ENCODE peak calls at places on chromosomes 5 and 9, in six cellular contexts. One of them, this sample, is unnamed. For H3K9me3 and H3K27me3, the result is how much of the 10 kb centered on the place peaks cover.

GRCh38 chr9:108469654-108470053 is 386.1 kb downstream of the ACTL7B start:
- DNase-seq in fibroblast of lung: peak
- DNase-seq in GM23248: peak
- DNase-seq in Caco-2: no peak
- DNase-seq in psoas muscle: no peak
- DNase-seq in suprapubic skin: no peak
- DNase-seq in this sample: peak

GRCh38 chr9:137270929-137271695 is 6.4 kb upstream of the TOR4A start:
- DNase-seq in GM23248: no peak
- DNase-seq in fibroblast of lung: no peak
- DNase-seq in suprapubic skin: no peak
- DNase-seq in psoas muscle: no peak
- DNase-seq in Caco-2: no peak
- DNase-seq in this sample: no peak

GRCh38 chr9:33785914-33786313 is 9.4 kb upstream of the PRSS3 start:
- DNase-seq in GM23248: peak
- DNase-seq in psoas muscle: no peak
- DNase-seq in suprapubic skin: no peak
- DNase-seq in Caco-2: no peak
- DNase-seq in fibroblast of lung: no peak
- DNase-seq in this sample: no peak

GRCh38 chr9:12776775-12777055 is 1.9 kb downstream of the LURAP1L start:
- DNase-seq in suprapubic skin: no peak
- DNase-seq in psoas muscle: no peak
- DNase-seq in Caco-2: no peak
- DNase-seq in fibroblast of lung: peak
- DNase-seq in GM23248: peak
- DNase-seq in this sample: no peak

GRCh38 chr5:107669543-107670027 is 1.2 kb downstream of the EFNA5 start:
- DNase-seq in GM23248: peak
- DNase-seq in fibroblast of lung: peak
- DNase-seq in psoas muscle: peak
- DNase-seq in suprapubic skin: peak
- DNase-seq in Caco-2: no peak
- DNase-seq in this sample: peak

GRCh38 chr9:124767830-124768229 is 3.3 kb downstream of the NR6A1 start:
- DNase-seq in GM23248: no peak
- DNase-seq in suprapubic skin: no peak
- DNase-seq in psoas muscle: no peak
- DNase-seq in fibroblast of lung: no peak
- DNase-seq in Caco-2: no peak
- DNase-seq in this sample: no peak

GRCh38 chr5:96794757-96795156 is 13.0 kb downstream of the ERAP1 start:
- DNase-seq in Caco-2: no peak
- DNase-seq in fibroblast of lung: no peak
- DNase-seq in suprapubic skin: no peak
- DNase-seq in GM23248: no peak
- DNase-seq in psoas muscle: no peak
- DNase-seq in this sample: no peak

GRCh38 chr9:110769667-110770066 is 101.1 kb downstream of the MUSK start:
- DNase-seq in fibroblast of lung: peak
- DNase-seq in GM23248: peak
- DNase-seq in psoas muscle: no peak
- DNase-seq in suprapubic skin: no peak
- DNase-seq in Caco-2: no peak
- DNase-seq in this sample: no peak

GRCh38 chr9:72292874-72293607 is 72.0 kb downstream of the ZFAND5 start:
- DNase-seq in suprapubic skin: no peak
- DNase-seq in GM23248: peak
- DNase-seq in Caco-2: no peak
- DNase-seq in psoas muscle: no peak
- DNase-seq in fibroblast of lung: peak
- DNase-seq in this sample: no peak

GRCh38 chr5:159022178-159022556 is 77.5 kb downstream of the EBF1 start:
- DNase-seq in psoas muscle: peak
- DNase-seq in suprapubic skin: peak
- DNase-seq in GM23248: peak
- DNase-seq in fibroblast of lung: peak
- DNase-seq in Caco-2: no peak
- DNase-seq in this sample: peak

GRCh38 chr5:41747291-41747690 is 122.9 kb downstream of the OXCT1 start:
- DNase-seq in psoas muscle: no peak
- DNase-seq in Caco-2: no peak
- DNase-seq in GM23248: peak
- DNase-seq in suprapubic skin: no peak
- DNase-seq in fibroblast of lung: peak
- DNase-seq in this sample: no peak

GRCh38 chr5:66645039-66645438 is 48.8 kb downstream of the MAST4 start:
- DNase-seq in psoas muscle: no peak
- DNase-seq in GM23248: peak
- DNase-seq in fibroblast of lung: no peak
- DNase-seq in Caco-2: no peak
- DNase-seq in suprapubic skin: no peak
- DNase-seq in this sample: no peak

GRCh38 chr9:4106744-4107143 is 193.1 kb downstream of the GLIS3 start:
- DNase-seq in Caco-2: no peak
- DNase-seq in GM23248: peak
- DNase-seq in suprapubic skin: no peak
- DNase-seq in fibroblast of lung: peak
- DNase-seq in psoas muscle: no peak
- DNase-seq in this sample: no peak

GRCh38 chr5:124605516-124605915 is 140.9 kb downstream of the ZNF608 start:
- DNase-seq in fibroblast of lung: no peak
- DNase-seq in psoas muscle: peak
- DNase-seq in Caco-2: no peak
- DNase-seq in suprapubic skin: no peak
- DNase-seq in GM23248: peak
- DNase-seq in this sample: no peak

GRCh38 chr9:89475891-89476440 is 21.9 kb downstream of the SEMA4D start:
- DNase-seq in fibroblast of lung: no peak
- DNase-seq in psoas muscle: no peak
- DNase-seq in Caco-2: no peak
- DNase-seq in GM23248: no peak
- DNase-seq in suprapubic skin: peak
- DNase-seq in this sample: no peak

GRCh38 chr5:65244031-65244430 is 237.7 kb downstream of the ADAMTS6 start:
- DNase-seq in GM23248: no peak
- DNase-seq in psoas muscle: no peak
- DNase-seq in fibroblast of lung: no peak
- DNase-seq in suprapubic skin: no peak
- DNase-seq in Caco-2: no peak
- DNase-seq in this sample: no peak

GRCh38 chr5:77629553-77630245 is 8.8 kb downstream of the OTP start:
- DNase-seq in fibroblast of lung: no peak
- DNase-seq in suprapubic skin: no peak
- DNase-seq in psoas muscle: no peak
- DNase-seq in Caco-2: no peak
- DNase-seq in GM23248: peak
- DNase-seq in this sample: no peak

GRCh38 chr5:177409043-177409801 is at the start of gene F12:
- DNase-seq in GM23248: no peak
- DNase-seq in psoas muscle: no peak
- DNase-seq in Caco-2: no peak
- DNase-seq in fibroblast of lung: no peak
- DNase-seq in suprapubic skin: no peak
- DNase-seq in this sample: no peak

DNA sequence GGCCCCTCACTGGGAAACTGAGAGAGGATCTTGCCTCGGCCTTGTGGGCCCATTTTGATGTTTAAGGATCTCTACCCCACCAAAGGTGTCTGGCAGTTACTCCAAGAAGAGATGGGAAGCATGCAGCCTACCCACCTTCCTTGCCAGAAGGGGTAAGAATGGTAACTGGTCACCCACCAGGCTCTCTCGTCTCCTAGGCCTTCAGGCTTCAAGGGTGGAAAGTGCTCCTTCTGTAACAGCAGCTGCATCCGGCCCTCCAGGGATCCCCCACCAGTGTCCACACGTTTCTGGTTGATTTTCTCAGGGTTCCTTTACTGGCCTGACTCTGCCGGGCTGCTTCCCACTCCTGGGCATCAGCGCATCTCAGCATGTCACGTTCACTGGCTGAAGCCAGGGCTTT is 204.4 kb upstream of the IRX1 start:
- DNase-seq in fibroblast of lung: no peak
- DNase-seq in psoas muscle: no peak
- DNase-seq in Caco-2: no peak
- DNase-seq in suprapubic skin: no peak
- DNase-seq in GM23248: no peak
- DNase-seq in this sample: no peak
- H3K9me3 ChIP-seq in fibroblast of lung: under half
- H3K9me3 ChIP-seq in psoas muscle: under half
- H3K9me3 ChIP-seq in Caco-2: under half
- H3K9me3 ChIP-seq in suprapubic skin: under half
- H3K9me3 ChIP-seq in GM23248: under half
- H3K9me3 ChIP-seq in this sample: under half

GRCh38 chr5:148837383-148837782 is 11.0 kb downstream of the ADRB2 start:
- DNase-seq in GM23248: no peak
- DNase-seq in Caco-2: no peak
- DNase-seq in fibroblast of lung: no peak
- DNase-seq in suprapubic skin: no peak
- DNase-seq in psoas muscle: no peak
- DNase-seq in this sample: no peak
- H3K27me3 ChIP-seq in GM23248: under half
- H3K27me3 ChIP-seq in Caco-2: under half
- H3K27me3 ChIP-seq in fibroblast of lung: under half
- H3K27me3 ChIP-seq in suprapubic skin: under half
- H3K27me3 ChIP-seq in psoas muscle: under half
- H3K27me3 ChIP-seq in this sample: under half

GRCh38 chr9:129481424-129481823 is 139.5 kb downstream of the C9orf50 start:
- DNase-seq in GM23248: peak
- DNase-seq in psoas muscle: no peak
- DNase-seq in fibroblast of lung: no peak
- DNase-seq in Caco-2: no peak
- DNase-seq in suprapubic skin: no peak
- DNase-seq in this sample: no peak

GRCh38 chr9:129480705-129481104 is 140.2 kb downstream of the C9orf50 start:
- DNase-seq in Caco-2: no peak
- DNase-seq in suprapubic skin: no peak
- DNase-seq in psoas muscle: no peak
- DNase-seq in GM23248: no peak
- DNase-seq in fibroblast of lung: no peak
- DNase-seq in this sample: no peak

GRCh38 chr9:129482521-129483466 is 138.1 kb downstream of the C9orf50 start:
- DNase-seq in suprapubic skin: peak
- DNase-seq in Caco-2: peak
- DNase-seq in psoas muscle: peak
- DNase-seq in fibroblast of lung: peak
- DNase-seq in GM23248: peak
- DNase-seq in this sample: peak

GRCh38 chr9:129483467-129484324 is 137.2 kb downstream of the C9orf50 start:
- DNase-seq in Caco-2: peak
- DNase-seq in GM23248: peak
- DNase-seq in psoas muscle: peak
- DNase-seq in fibroblast of lung: peak
- DNase-seq in suprapubic skin: peak
- DNase-seq in this sample: peak

DNA sequence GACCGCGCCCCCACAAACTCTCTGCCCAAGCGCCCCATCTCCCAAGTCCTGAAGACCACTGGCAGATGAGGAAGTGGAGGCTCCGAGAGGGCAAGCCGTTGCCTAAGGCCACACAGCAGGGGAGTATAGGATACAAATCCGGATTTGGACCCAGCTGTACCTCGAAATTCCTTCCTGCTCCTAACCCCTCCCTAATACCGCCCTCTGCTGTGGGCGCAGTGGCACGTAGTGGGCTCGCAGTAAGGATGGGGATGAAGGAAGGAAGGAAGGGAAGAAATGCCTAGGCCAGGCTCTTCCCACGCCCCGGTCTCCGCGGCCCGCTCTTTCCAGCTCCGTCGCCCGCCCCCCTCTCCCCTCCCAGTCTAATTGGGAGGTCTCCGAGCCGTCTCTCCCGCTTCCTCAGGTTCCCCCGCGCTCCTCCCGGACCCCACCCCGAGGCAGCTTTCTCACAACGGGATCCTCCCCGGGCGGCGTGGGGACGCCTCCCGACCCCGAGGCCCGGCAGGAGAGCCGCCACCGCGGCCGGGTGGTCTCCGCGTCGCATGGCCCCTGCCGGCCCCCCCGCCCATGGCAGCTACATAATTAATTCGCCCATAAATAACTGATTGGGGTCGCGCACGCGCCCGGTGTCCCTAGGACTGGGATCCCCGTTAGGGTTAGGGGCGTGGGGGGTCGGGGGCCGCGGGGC is 138.9 kb downstream of the C9orf50 start:
- DNase-seq in psoas muscle: no peak
- DNase-seq in fibroblast of lung: no peak
- DNase-seq in Caco-2: no peak
- DNase-seq in GM23248: peak
- DNase-seq in suprapubic skin: no peak
- DNase-seq in this sample: peak
- H3K4me3 ChIP-seq in psoas muscle: peak
- H3K4me3 ChIP-seq in fibroblast of lung: peak
- H3K4me3 ChIP-seq in Caco-2: peak
- H3K4me3 ChIP-seq in GM23248: peak
- H3K4me3 ChIP-seq in suprapubic skin: peak
- H3K4me3 ChIP-seq in this sample: peak

GRCh38 chr5:33105521-33105941 is 335.2 kb upstream of the TARS1 start:
- DNase-seq in GM23248: peak
- DNase-seq in fibroblast of lung: peak
- DNase-seq in suprapubic skin: no peak
- DNase-seq in psoas muscle: no peak
- DNase-seq in Caco-2: no peak
- DNase-seq in this sample: peak
- H3K9me3 ChIP-seq in GM23248: under half
- H3K9me3 ChIP-seq in fibroblast of lung: under half
- H3K9me3 ChIP-seq in suprapubic skin: under half
- H3K9me3 ChIP-seq in psoas muscle: under half
- H3K9me3 ChIP-seq in Caco-2: under half
- H3K9me3 ChIP-seq in this sample: under half

DNA sequence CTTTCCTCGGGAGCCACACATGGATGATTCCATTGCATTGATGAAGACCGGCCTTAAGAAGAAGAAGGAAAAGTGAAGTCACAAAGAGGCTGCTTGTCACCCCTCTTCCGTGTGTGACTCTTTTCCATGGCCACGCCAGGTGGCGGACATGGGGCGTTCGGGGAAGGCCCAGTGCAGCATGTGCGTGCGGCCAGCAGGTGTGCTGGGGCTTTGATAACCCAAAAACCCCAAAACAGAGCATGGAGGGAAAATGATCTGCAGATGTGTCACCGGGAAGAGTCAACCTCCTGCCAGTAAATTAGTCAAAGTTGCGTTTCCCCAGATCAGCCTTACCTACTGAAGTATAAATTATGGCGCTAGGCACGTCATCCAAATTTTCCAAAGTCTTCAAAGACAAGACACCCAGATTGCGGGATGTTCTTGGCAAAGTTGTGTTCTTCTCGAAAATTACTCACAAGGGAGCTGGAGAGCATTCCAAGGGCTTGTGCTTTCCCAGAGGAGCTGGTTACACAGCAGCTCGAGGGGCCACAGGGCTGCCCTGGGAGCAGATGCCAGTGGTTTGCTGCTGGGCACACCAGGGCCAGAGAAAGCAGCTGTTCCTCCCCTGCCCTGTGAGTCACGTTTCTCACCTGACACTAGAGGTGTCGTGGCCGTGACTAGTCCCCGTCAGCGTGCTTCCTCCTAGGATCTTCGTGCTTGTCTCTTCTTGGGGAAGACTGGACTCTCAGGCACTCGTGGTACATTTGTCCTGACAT is 53.9 kb downstream of the IRX2 start:
- DNase-seq in fibroblast of lung: no peak
- DNase-seq in suprapubic skin: no peak
- DNase-seq in Caco-2: no peak
- DNase-seq in GM23248: no peak
- DNase-seq in psoas muscle: no peak
- DNase-seq in this sample: peak
- H3K27me3 ChIP-seq in fibroblast of lung: under half
- H3K27me3 ChIP-seq in suprapubic skin: under half
- H3K27me3 ChIP-seq in Caco-2: under half
- H3K27me3 ChIP-seq in GM23248: under half
- H3K27me3 ChIP-seq in psoas muscle: under half
- H3K27me3 ChIP-seq in this sample: under half

GRCh38 chr5:60549841-60550240 is 150.1 kb downstream of the DEPDC1B start:
- DNase-seq in psoas muscle: no peak
- DNase-seq in fibroblast of lung: no peak
- DNase-seq in GM23248: no peak
- DNase-seq in Caco-2: no peak
- DNase-seq in suprapubic skin: no peak
- DNase-seq in this sample: no peak
- H3K4me3 ChIP-seq in psoas muscle: no peak
- H3K4me3 ChIP-seq in fibroblast of lung: no peak
- H3K4me3 ChIP-seq in GM23248: no peak
- H3K4me3 ChIP-seq in Caco-2: no peak
- H3K4me3 ChIP-seq in suprapubic skin: no peak
- H3K4me3 ChIP-seq in this sample: no peak

This sample was measured in MG63.